ENCODE peak calls at places on chromosomes 12 and 14, in four cellular contexts. One of them, this sample, is unnamed.

GRCh38 chr12:18146375-18146774 is 56.4 kb upstream of the RERGL start:
- DNase-seq in IMR-90: no peak
- DNase-seq in A549: no peak
- DNase-seq in stomach: no peak
- DNase-seq in this sample: no peak

GRCh38 chr12:6148061-6148460 is 23.6 kb upstream of the VWF start:
- DNase-seq in IMR-90: no peak
- DNase-seq in A549: no peak
- DNase-seq in stomach: no peak
- DNase-seq in this sample: no peak

GRCh38 chr12:112841891-112842290 is 50.3 kb downstream of the RPH3A start:
- DNase-seq in IMR-90: no peak
- DNase-seq in A549: peak
- DNase-seq in stomach: no peak
- DNase-seq in this sample: no peak

GRCh38 chr14:91956616-91957015 is 9.1 kb upstream of the FBLN5 start:
- DNase-seq in IMR-90: no peak
- DNase-seq in A549: no peak
- DNase-seq in stomach: no peak
- DNase-seq in this sample: no peak

GRCh38 chr12:106301611-106302321 is 767 bp upstream of the TCP11L2 start:
- DNase-seq in IMR-90: peak
- DNase-seq in A549: peak
- DNase-seq in stomach: peak
- DNase-seq in this sample: no peak

GRCh38 chr14:34851395-34851794 is 23.8 kb downstream of the BAZ1A start:
- DNase-seq in IMR-90: peak
- DNase-seq in A549: peak
- DNase-seq in stomach: no peak
- DNase-seq in this sample: no peak

GRCh38 chr12:124734224-124734788 is 129.4 kb downstream of the SCARB1 start:
- DNase-seq in IMR-90: peak
- DNase-seq in A549: peak
- DNase-seq in stomach: no peak
- DNase-seq in this sample: peak

GRCh38 chr12:4417471-4417870 is 28.1 kb downstream of the FGF6 start:
- DNase-seq in IMR-90: no peak
- DNase-seq in A549: no peak
- DNase-seq in stomach: no peak
- DNase-seq in this sample: no peak

GRCh38 chr14:98634043-98634820 is 637.8 kb downstream of the BCL11B start:
- DNase-seq in IMR-90: no peak
- DNase-seq in A549: no peak
- DNase-seq in stomach: no peak
- DNase-seq in this sample: no peak

GRCh38 chr12:12405882-12406281 is 49.0 kb downstream of the BORCS5 start:
- DNase-seq in IMR-90: no peak
- DNase-seq in A549: peak
- DNase-seq in stomach: peak
- DNase-seq in this sample: no peak

GRCh38 chr12:48489012-48489411 is 6.7 kb downstream of the C12orf54 start:
- DNase-seq in IMR-90: peak
- DNase-seq in A549: no peak
- DNase-seq in stomach: no peak
- DNase-seq in this sample: no peak

GRCh38 chr12:71904629-71905028 is 34.0 kb upstream of the TPH2 start:
- DNase-seq in IMR-90: no peak
- DNase-seq in A549: no peak
- DNase-seq in stomach: no peak
- DNase-seq in this sample: no peak

GRCh38 chr12:4168041-4168440 is 105.5 kb upstream of the CCND2 start:
- DNase-seq in IMR-90: no peak
- DNase-seq in A549: no peak
- DNase-seq in stomach: no peak
- DNase-seq in this sample: no peak

GRCh38 chr14:23548351-23549318 is 2.9 kb downstream of the ZFHX2 start:
- DNase-seq in IMR-90: peak
- DNase-seq in A549: no peak
- DNase-seq in stomach: no peak
- DNase-seq in this sample: no peak

GRCh38 chr14:91501951-91502930 is 7.9 kb downstream of the PPP4R3A start:
- DNase-seq in IMR-90: no peak
- DNase-seq in A549: no peak
- DNase-seq in stomach: no peak
- DNase-seq in this sample: no peak

GRCh38 chr12:124454735-124455134 is 112.7 kb downstream of the NCOR2 start:
- DNase-seq in IMR-90: no peak
- DNase-seq in A549: no peak
- DNase-seq in stomach: no peak
- DNase-seq in this sample: peak

GRCh38 chr12:41402804-41403203 is 214.7 kb downstream of the PDZRN4 start:
- DNase-seq in IMR-90: no peak
- DNase-seq in A549: no peak
- DNase-seq in stomach: no peak
- DNase-seq in this sample: no peak

GRCh38 chr14:58774531-58774930 is 136.8 kb downstream of the DACT1 start:
- DNase-seq in IMR-90: no peak
- DNase-seq in A549: no peak
- DNase-seq in stomach: no peak
- DNase-seq in this sample: no peak

GRCh38 chr12:45707241-45707857 is 22.2 kb upstream of the ARID2 start:
- DNase-seq in IMR-90: no peak
- DNase-seq in A549: no peak
- DNase-seq in stomach: no peak
- DNase-seq in this sample: no peak

GRCh38 chr12:124380793-124381453 is 86.0 kb downstream of the RFLNA start:
- DNase-seq in IMR-90: no peak
- DNase-seq in A549: no peak
- DNase-seq in stomach: no peak
- DNase-seq in this sample: no peak

GRCh38 chr14:74596747-74597456 is 15.1 kb downstream of the LTBP2 start:
- DNase-seq in IMR-90: peak
- DNase-seq in A549: no peak
- DNase-seq in stomach: no peak
- DNase-seq in this sample: peak

GRCh38 chr14:88986146-88986841 is 161.8 kb downstream of the TTC8 start:
- DNase-seq in IMR-90: peak
- DNase-seq in A549: peak
- DNase-seq in stomach: no peak
- DNase-seq in this sample: no peak

GRCh38 chr14:61103541-61104339 is 122.7 kb downstream of the SLC38A6 start:
- DNase-seq in IMR-90: peak
- DNase-seq in A549: peak
- DNase-seq in stomach: no peak
- DNase-seq in this sample: peak

GRCh38 chr14:35594616-35595015 is 60.7 kb downstream of the INSM2 start:
- DNase-seq in IMR-90: peak
- DNase-seq in A549: no peak
- DNase-seq in stomach: no peak
- DNase-seq in this sample: no peak

GRCh38 chr12:45189766-45190403 is 26.0 kb upstream of the ANO6 start:
- DNase-seq in IMR-90: no peak
- DNase-seq in A549: no peak
- DNase-seq in stomach: no peak
- DNase-seq in this sample: no peak

GRCh38 chr14:37591311-37591940 is 3.6 kb downstream of the FOXA1 start:
- DNase-seq in IMR-90: no peak
- DNase-seq in A549: peak
- DNase-seq in stomach: peak
- DNase-seq in this sample: no peak

GRCh38 chr12:21819236-21819635 is 44.7 kb upstream of the KCNJ8 start:
- DNase-seq in IMR-90: peak
- DNase-seq in A549: no peak
- DNase-seq in stomach: no peak
- DNase-seq in this sample: no peak

GRCh38 chr14:105141026-105141425 is 27.6 kb downstream of the JAG2 start:
- DNase-seq in IMR-90: no peak
- DNase-seq in A549: no peak
- DNase-seq in stomach: no peak
- DNase-seq in this sample: no peak

GRCh38 chr12:91890742-91891141 is 254.9 kb downstream of the BTG1 start:
- DNase-seq in IMR-90: peak
- DNase-seq in A549: peak
- DNase-seq in stomach: no peak
- DNase-seq in this sample: no peak

GRCh38 chr14:80714489-80714888 is 227.0 kb downstream of the CEP128 start:
- DNase-seq in IMR-90: no peak
- DNase-seq in A549: no peak
- DNase-seq in stomach: no peak
- DNase-seq in this sample: no peak

GRCh38 chr12:52778833-52779232 is 1.7 kb upstream of the KRT76 start:
- DNase-seq in IMR-90: no peak
- DNase-seq in A549: no peak
- DNase-seq in stomach: no peak
- DNase-seq in this sample: no peak

GRCh38 chr12:83040339-83040738 is 353.6 kb downstream of the TMTC2 start:
- DNase-seq in IMR-90: no peak
- DNase-seq in A549: no peak
- DNase-seq in stomach: no peak
- DNase-seq in this sample: no peak

GRCh38 chr12:43964966-43965365 is 129.1 kb downstream of the TMEM117 start:
- DNase-seq in IMR-90: peak
- DNase-seq in A549: peak
- DNase-seq in stomach: no peak
- DNase-seq in this sample: no peak

GRCh38 chr12:4290011-4290790 is 16.6 kb downstream of the CCND2 start:
- DNase-seq in IMR-90: no peak
- DNase-seq in A549: no peak
- DNase-seq in stomach: no peak
- DNase-seq in this sample: peak

GRCh38 chr12:104691661-104692334 is 235.1 kb downstream of the CHST11 start:
- DNase-seq in IMR-90: no peak
- DNase-seq in A549: no peak
- DNase-seq in stomach: no peak
- DNase-seq in this sample: no peak

GRCh38 chr12:104686196-104686595 is 229.4 kb downstream of the CHST11 start:
- DNase-seq in IMR-90: peak
- DNase-seq in A549: no peak
- DNase-seq in stomach: no peak
- DNase-seq in this sample: no peak

GRCh38 chr12:104689630-104690029 is 232.9 kb downstream of the CHST11 start:
- DNase-seq in IMR-90: no peak
- DNase-seq in A549: no peak
- DNase-seq in stomach: no peak
- DNase-seq in this sample: no peak

GRCh38 chr12:104684884-104685283 is 228.1 kb downstream of the CHST11 start:
- DNase-seq in IMR-90: peak
- DNase-seq in A549: no peak
- DNase-seq in stomach: no peak
- DNase-seq in this sample: no peak

GRCh38 chr12:104687823-104688573 is 231.2 kb downstream of the CHST11 start:
- DNase-seq in IMR-90: no peak
- DNase-seq in A549: no peak
- DNase-seq in stomach: no peak
- DNase-seq in this sample: no peak
- TF ChIP-seq POLR2A in IMR-90: no peak
- TF ChIP-seq POLR2A in A549: no peak
- TF ChIP-seq POLR2A in stomach: no peak
- TF ChIP-seq POLR2A in this sample: no peak

GRCh38 chr14:55105991-55106390 is 23.1 kb upstream of the LGALS3 start:
- DNase-seq in IMR-90: no peak
- DNase-seq in A549: no peak
- DNase-seq in stomach: no peak
- DNase-seq in this sample: no peak

GRCh38 chr14:55109846-55110245 is 19.2 kb upstream of the LGALS3 start:
- DNase-seq in IMR-90: no peak
- DNase-seq in A549: no peak
- DNase-seq in stomach: no peak
- DNase-seq in this sample: no peak

GRCh38 chr14:55104051-55104954 is 24.7 kb upstream of the LGALS3 start:
- DNase-seq in IMR-90: no peak
- DNase-seq in A549: peak
- DNase-seq in stomach: no peak
- DNase-seq in this sample: no peak

GRCh38 chr14:55111122-55111705 is 17.8 kb upstream of the LGALS3 start:
- DNase-seq in IMR-90: no peak
- DNase-seq in A549: no peak
- DNase-seq in stomach: no peak
- DNase-seq in this sample: no peak

GRCh38 chr14:55107766-55108554 is 21.1 kb upstream of the LGALS3 start:
- DNase-seq in IMR-90: peak
- DNase-seq in A549: peak
- DNase-seq in stomach: peak
- DNase-seq in this sample: peak
- TF ChIP-seq POLR2A in IMR-90: peak
- TF ChIP-seq POLR2A in A549: no peak
- TF ChIP-seq POLR2A in stomach: no peak
- TF ChIP-seq POLR2A in this sample: no peak

GRCh38 chr14:100824946-100825690 is 800 bp upstream of the MEG3 start:
- DNase-seq in IMR-90: no peak
- DNase-seq in A549: no peak
- DNase-seq in stomach: no peak
- DNase-seq in this sample: no peak

GRCh38 chr14:100824156-100824555 is 1.8 kb upstream of the MEG3 start:
- DNase-seq in IMR-90: peak
- DNase-seq in A549: no peak
- DNase-seq in stomach: no peak
- DNase-seq in this sample: peak

GRCh38 chr14:100827140-100827517 is 1.2 kb downstream of the MEG3 start:
- DNase-seq in IMR-90: peak
- DNase-seq in A549: no peak
- DNase-seq in stomach: no peak
- DNase-seq in this sample: no peak

GRCh38 chr14:100826371-100827139 is 637 bp downstream of the MEG3 start:
- DNase-seq in IMR-90: no peak
- DNase-seq in A549: no peak
- DNase-seq in stomach: no peak
- DNase-seq in this sample: no peak

DNA sequence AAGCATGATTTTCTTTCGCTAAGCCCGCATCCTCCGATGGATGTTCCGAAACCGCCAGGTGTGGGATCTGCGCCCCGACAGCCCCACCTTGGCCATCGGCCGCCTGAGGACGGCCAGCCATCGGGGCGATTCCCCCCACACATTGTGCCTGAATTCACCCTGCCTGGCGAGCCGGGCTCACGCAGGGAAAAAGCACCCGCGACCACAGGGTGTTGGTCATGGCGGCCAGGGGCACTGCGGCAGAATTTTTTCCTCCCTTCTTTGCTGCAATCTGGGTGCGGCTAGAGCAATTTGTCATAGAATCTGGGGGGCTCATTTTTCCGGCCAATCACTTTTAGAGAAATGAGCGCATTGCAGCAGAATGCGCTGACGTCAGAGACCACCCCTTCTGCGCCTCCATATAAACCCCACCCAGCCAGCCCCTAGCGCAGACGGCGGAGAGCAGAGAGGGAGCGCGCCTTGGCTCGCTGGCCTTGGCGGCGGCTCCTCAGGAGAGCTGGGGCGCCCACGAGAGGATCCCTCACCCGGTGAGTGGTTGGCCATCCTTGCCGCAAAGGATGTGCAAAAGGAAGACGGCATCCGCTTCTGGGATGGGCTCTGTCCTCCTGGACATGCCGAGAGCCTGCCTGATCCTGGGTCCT is at the start of gene MEG3:
- DNase-seq in IMR-90: peak
- DNase-seq in A549: peak
- DNase-seq in stomach: no peak
- DNase-seq in this sample: peak
- TF ChIP-seq POLR2A in IMR-90: peak
- TF ChIP-seq POLR2A in A549: peak
- TF ChIP-seq POLR2A in stomach: no peak
- TF ChIP-seq POLR2A in this sample: peak

GRCh38 chr14:64720190-64720589 is 16.0 kb downstream of the PLEKHG3 start:
- DNase-seq in IMR-90: peak
- DNase-seq in A549: peak
- DNase-seq in stomach: peak
- DNase-seq in this sample: no peak
- TF ChIP-seq POLR2A in IMR-90: no peak
- TF ChIP-seq POLR2A in A549: no peak
- TF ChIP-seq POLR2A in stomach: no peak
- TF ChIP-seq POLR2A in this sample: no peak

This sample was measured in heart left ventricle.